ENCODE peak calls at places on chromosomes 1 and 21, in four cellular contexts. A, S, K and R are unnamed samples.

GRCh38 chr1:84117868-84118267 is 26.2 kb upstream of the PRKACB start:
- DNase-seq in S (no peak), K (no peak), A (peak), R (no peak)

GRCh38 chr1:178541829-178542553 is 29.1 kb downstream of the TEX35 start:
- DNase-seq in A (no peak), K (no peak), S (peak), R (peak)

GRCh38 chr1:70504176-70504820 is 93.2 kb downstream of the CTH start:
- DNase-seq in A (no peak), S (peak), K (peak), R (peak)

GRCh38 chr1:61950418-61950817 is 208.1 kb downstream of the PATJ start:
- DNase-seq in K (no peak), A (no peak), S (no peak), R (peak)

GRCh38 chr1:234866007-234866866 is 256.3 kb upstream of the IRF2BP2 start:
- DNase-seq in S (peak), K (no peak), A (peak), R (peak)

GRCh38 chr1:163459539-163459938 is 137.8 kb downstream of the NUF2 start:
- DNase-seq in K (no peak), S (no peak), A (no peak), R (no peak)

GRCh38 chr1:248853023-248853422 is 5.9 kb downstream of the ZNF692 start:
- DNase-seq in S (no peak), K (no peak), A (peak), R (no peak)

GRCh38 chr1:10917513-10918454 is 94.7 kb upstream of the TARDBP start:
- DNase-seq in A (no peak), S (no peak), K (no peak), R (no peak)

GRCh38 chr21:44918107-44918470 is 2.6 kb downstream of the ITGB2 start:
- DNase-seq in K (no peak), A (no peak), S (no peak), R (no peak)

GRCh38 chr1:108314815-108315214 is 70.9 kb upstream of the NBPF4 start:
- DNase-seq in A (no peak), S (no peak), K (no peak), R (no peak)

GRCh38 chr1:111334169-111334568 is 43.5 kb downstream of the CHIA start:
- DNase-seq in A (peak), K (peak), S (peak), R (peak)

GRCh38 chr1:154182342-154183044 is 9.4 kb downstream of the TPM3 start:
- DNase-seq in A (peak), K (peak), S (peak), R (peak)

DNA sequence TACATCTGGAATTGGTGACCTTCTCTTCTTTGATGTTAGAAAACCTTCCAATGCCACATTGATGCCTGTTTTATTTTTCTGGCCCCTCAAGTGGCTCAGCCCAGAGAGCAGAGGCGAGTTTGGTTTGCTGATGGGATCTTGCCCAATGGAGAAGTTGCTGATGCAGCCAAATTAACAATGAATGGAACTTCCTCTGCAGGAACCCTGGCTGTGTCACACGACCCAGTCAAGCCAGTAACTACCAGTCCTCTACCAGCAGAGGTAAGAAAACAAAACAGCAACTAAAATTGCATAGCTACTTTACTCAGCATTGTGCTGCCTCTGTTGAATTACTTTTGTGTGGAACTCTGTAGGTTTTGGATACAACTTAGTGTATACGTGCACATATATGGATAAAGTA is 97.6 kb downstream of the CC2D1B start:
- DNase-seq in K (no peak), A (peak), S (no peak), R (peak)
- TF ChIP-seq FOS in K (no peak), A (no peak), S (no peak), R (no peak)

DNA sequence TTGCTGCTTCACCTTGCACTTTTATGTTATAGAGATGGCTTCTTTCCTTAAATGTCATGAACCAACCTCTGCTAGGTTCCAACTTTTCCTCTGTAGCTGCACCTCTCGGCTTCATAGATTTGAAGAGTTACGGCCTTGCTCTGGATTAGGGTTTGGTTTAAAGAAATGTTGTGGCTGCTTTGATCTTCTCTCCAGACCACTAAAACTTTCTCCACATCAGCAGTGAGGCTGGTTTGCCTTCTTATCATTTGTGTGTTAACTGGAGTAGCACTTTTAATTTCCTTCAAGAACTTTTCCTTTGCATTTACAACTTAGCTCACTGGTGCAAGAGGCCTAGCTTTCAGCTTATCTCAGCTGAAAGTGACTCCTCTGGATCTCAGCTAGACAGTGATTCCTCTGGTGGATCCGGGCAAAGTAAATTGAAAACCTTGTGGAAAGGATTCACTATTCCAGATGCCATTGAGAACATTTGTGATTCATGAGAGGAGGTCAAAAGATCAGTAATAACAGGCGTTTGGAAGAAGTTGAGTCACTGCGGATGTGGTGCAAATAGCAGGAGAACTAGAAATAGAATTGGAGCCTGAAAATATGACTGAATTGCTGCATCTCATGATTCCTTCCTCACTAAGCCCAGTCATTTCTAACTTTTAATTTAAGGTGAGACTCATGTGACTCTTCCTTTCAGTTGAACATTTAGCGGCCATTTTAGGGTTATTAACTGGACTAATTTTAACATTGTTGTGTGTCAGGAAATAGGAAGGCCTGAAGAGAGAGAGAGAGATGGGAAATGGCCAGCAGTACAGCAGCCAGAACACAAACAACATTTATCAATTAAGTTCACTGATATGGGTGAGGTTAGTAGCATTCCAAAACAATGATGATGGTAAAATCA is 16.2 kb upstream of the RGS1 start:
- DNase-seq in A (peak), S (no peak), K (no peak), R (peak)
- TF ChIP-seq FOS in A (peak), S (no peak), K (no peak), R (peak)

DNA sequence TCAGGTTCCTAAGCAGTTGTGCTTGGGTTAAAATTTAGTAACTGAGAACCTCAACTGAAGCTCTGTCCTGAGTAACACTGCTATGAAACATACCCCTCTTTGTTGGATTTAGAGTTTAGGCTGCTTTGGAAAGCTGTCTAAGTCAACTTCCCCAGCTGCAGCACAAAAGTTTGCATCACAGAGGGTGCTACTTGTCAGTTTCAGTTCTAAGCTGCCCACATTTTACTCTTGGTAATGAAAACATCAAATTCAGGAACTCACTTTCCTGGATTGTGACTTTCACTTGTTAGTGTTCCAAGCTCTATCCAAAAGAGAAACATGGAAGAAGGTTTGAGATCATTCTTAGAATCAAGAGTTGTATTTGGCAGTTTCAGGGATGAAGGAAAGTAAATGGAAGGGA is 191.7 kb upstream of the NFIA start:
- DNase-seq in K (no peak), A (no peak), S (no peak), R (no peak)
- TF ChIP-seq FOS in K (no peak), A (no peak), S (no peak), R (no peak)

GRCh38 chr1:32199043-32199716 is 1.2 kb upstream of the CCDC28B start:
- DNase-seq in S (no peak), K (no peak), A (no peak), R (no peak)

GRCh38 chr1:32201011-32201855 is 838 bp downstream of the CCDC28B start:
- DNase-seq in A (peak), K (peak), S (peak), R (peak)

GRCh38 chr1:32198237-32199042 is 2.0 kb upstream of the CCDC28B start:
- DNase-seq in S (no peak), K (no peak), A (no peak), R (no peak)

GRCh38 chr1:32199717-32200072 is 700 bp upstream of the CCDC28B start:
- DNase-seq in A (peak), S (peak), K (no peak), R (no peak)

DNA sequence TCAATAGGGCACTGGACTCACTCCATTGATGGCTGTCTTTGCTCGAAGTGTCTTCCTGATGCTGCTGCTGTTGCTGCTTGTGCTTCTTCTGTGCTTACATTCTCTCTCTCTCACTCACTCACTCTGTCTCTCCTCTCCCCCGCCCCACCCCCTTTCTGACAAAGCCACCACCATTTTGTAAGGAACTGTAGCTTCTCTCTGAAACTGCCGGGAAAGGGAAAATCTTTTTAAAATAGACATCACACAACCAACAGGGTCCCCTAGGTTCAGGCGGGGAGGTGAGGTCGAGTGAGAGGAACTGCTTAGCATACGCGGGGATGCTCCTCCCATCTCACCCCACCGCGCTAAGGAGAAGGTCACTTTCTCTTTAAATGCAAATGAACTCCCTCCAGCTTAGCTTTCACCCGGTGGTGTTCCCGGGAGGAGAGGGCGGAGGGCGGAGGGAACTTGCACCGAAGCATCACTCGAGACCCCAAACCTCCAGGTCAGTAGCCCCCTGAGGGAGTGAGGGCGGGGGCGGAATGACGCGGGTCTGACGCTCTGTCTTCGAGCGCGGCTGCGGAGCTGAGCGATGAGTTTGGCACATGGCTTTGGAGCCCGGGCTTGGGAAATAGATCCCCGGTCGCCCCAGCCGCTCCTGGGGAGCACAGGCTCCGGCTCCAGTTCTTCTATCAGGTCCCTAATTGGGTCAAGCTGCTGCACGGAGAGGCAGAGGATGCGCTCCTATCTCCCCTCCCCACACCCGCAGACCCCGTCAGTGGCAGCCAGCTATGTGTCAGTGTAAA is at the start of gene CCDC28B:
- DNase-seq in K (peak), A (peak), S (peak), R (peak)
- TF ChIP-seq FOS in K (no peak), A (no peak), S (no peak), R (no peak)

DNA sequence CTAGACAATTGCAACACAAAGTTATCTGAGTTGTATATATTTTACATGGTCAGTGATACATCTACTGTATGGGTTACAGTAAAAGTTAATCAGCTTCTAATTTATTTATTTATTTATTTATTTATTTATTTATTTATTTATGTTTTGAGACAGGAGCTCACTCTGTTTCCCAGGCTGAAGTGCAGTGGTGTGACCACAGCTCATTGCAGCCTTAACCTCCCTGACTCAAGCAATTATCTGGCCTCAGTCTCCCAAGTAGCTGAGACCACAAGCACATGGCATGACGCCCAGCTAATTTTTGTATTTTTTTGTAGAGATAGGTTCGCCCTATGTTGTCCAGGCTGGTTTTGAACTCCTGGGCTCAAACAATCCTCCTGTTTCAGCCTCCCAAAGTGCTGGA is 241.6 kb downstream of the PTPRC start:
- DNase-seq in K (no peak), A (peak), S (no peak), R (no peak)
- TF ChIP-seq FOS in K (no peak), A (no peak), S (no peak), R (no peak)

DNA sequence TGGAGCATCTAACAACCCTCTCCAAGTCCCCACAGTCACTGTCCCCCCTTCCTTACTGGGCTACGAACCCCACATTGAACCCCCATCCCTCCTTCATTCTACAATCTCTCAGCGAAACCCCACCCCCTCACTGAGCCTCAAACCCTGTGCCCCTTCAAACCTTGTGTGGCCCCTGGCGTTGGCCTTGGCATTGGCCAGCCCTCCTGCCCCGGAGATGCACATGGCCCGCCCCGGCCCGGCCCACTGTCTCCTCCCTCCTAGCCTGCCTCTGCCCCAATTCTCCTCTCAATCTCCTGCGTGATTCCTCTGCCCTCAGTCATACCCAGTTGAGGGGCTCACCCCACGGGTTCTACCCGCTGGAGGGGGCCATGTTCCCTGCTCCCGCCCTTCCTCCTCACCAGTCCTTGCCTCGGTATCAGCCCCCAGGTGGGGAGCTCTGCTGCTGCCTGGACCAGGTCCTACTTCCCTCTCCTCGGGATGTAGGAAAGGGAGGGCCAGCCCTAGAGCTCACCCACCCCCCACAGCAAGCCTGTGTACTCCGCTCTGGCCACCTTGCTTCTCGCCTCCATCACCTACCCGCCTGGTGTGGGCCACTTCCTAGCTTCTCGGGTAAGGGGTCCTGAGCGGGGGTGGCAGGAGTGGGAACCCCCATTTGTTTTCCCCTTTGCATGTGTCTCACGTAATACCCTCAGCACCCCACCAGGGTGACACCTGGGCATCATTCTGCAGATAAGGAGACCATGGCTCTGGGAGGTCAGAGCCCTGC is 6.6 kb downstream of the CLCNKA start:
- DNase-seq in K (no peak), A (no peak), S (no peak), R (no peak)
- TF ChIP-seq FOS in K (no peak), A (no peak), S (no peak), R (no peak)

DNA sequence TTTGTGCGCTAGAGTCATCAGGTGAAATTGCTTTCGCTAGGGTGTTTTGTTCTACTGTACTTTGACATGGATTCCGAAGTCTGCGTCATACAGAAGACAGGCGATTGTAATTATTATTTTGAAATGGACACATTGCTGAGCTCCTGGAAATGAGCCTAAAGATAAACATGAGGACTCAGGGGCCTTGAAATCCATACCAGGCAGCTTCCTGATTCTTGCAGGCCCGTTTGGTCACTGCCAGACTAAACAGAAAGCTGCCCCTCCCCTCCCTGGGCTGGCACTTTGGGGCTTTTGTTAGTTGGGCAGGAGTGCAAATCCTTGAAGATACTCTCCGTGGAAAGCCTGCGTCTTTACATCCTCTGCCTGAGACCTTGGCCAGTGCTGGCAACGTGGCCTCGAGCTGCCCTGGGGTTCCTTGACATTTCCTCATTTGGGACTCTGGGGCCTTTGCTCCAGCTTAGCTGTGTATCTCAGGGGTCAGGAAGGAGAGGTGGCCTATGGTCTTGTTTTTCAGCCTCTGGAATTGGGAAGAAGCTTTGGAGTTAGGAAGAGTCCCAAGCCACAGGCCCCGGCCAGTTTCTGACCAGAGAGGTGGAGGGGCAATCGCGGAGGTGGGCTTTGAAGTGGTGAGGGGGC is 26.9 kb upstream of the KCNE2 start:
- DNase-seq in S (no peak), K (no peak), A (peak), R (peak)
- TF ChIP-seq FOS in S (no peak), K (no peak), A (peak), R (no peak)

DNA sequence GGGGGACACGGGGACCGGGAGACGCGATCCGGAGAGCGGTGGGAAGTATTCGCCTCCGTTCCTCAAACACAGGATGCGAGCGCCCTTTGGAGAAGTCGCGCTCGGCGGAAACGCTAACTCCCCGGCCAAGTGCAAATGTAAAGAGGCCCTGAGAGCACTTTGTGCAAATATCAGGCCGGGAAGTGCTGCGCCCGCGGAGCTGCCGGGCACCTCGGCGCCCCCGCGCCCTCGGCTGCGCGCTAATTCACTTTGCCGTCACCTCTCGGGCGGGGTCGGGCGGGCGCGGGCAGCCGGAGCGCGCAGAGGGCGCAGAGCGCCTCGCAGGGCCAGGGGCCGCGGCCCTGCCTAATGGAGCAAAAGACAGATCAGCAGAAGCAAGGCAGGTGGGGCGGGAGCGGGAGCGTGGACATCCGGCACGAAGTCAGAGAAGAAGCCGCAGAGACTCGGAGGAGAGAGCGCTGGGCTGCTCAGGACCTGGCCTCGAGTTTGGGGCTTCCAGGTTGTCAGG is 281.1 kb downstream of the RRAGC start:
- DNase-seq in K (no peak), S (no peak), A (no peak), R (no peak)
- TF ChIP-seq FOS in K (no peak), S (no peak), A (no peak), R (no peak)